ENCODE peak calls at places on chromosomes 12 and 14, in five cellular contexts. M is T-helper 17 cell; B is KG1; I is NCI-H1105; C is activated T-cell treated with anti-CD3 and anti-CD28 coated beads, Interleukin-2, amount 50 U/mL, for 48 hours. Y is an unnamed sample.
A peak's percentile ranks its signal among the peaks of the same experiment; 100 is the strongest.

GRCh38 chr14:23114669-23115491 is 4.2 kb downstream of the CEBPE start:
- DNase-seq in M (no peak), B (no peak), I (no peak), C (no peak), Y (no peak)

GRCh38 chr12:4997939-4998338 is 45.7 kb upstream of the KCNA5 start:
- DNase-seq in M (no peak), B (no peak), I (no peak), C (no peak), Y (no peak)

GRCh38 chr14:101286271-101287018 is 274.9 kb upstream of the DIO3 start:
- DNase-seq in M (no peak), B (no peak), I (no peak), C (no peak), Y (no peak)

GRCh38 chr14:23153891-23154796 is 29.3 kb downstream of the SLC7A8 start:
- DNase-seq in M (no peak), B (no peak), I (no peak), C (no peak), Y (no peak)

GRCh38 chr14:89264196-89264800 is 152.7 kb downstream of the FOXN3 start:
- DNase-seq in M (no peak), B (no peak), I (no peak), C (no peak), Y (no peak)

GRCh38 chr12:13980548-13981295 is 680 bp downstream of the GRIN2B start:
- DNase-seq in M (no peak), B (no peak), I (peak; percentile 42), C (no peak), Y (no peak)

GRCh38 chr14:24982472-24983155 is 67.3 kb downstream of the STXBP6 start:
- DNase-seq in M (no peak), B (no peak), I (no peak), C (no peak), Y (no peak)

GRCh38 chr14:90512332-90512951 is 115.6 kb downstream of the CALM1 start:
- DNase-seq in M (no peak), B (no peak), I (no peak), C (no peak), Y (no peak)

GRCh38 chr12:47829584-47829983 is 9.9 kb upstream of the HDAC7 start:
- DNase-seq in M (no peak), B (no peak), I (no peak), C (no peak), Y (no peak)

GRCh38 chr12:53569174-53569557 is 57.0 kb downstream of the ATF7 start:
- DNase-seq in M (no peak), B (no peak), I (no peak), C (no peak), Y (no peak)

GRCh38 chr12:92244036-92244435 is 98.4 kb upstream of the BTG1 start:
- DNase-seq in M (no peak), B (no peak), I (no peak), C (no peak), Y (no peak)

GRCh38 chr14:104296388-104297312 is 158.3 kb downstream of the KIF26A start:
- DNase-seq in M (no peak), B (no peak), I (no peak), C (no peak), Y (no peak)

GRCh38 chr12:110335481-110336045 is 54.5 kb downstream of the ATP2A2 start:
- DNase-seq in M (no peak), B (no peak), I (no peak), C (no peak), Y (no peak)

GRCh38 chr12:8742501-8742900 is 44.7 kb downstream of the RIMKLB start:
- DNase-seq in M (no peak), B (no peak), I (no peak), C (no peak), Y (no peak)

GRCh38 chr14:103136388-103137271 is 13.4 kb downstream of the TNFAIP2 start:
- DNase-seq in M (no peak), B (no peak), I (no peak), C (no peak), Y (no peak)

GRCh38 chr12:129961111-129961510 is 57.3 kb upstream of the TMEM132D start:
- DNase-seq in M (no peak), B (no peak), I (no peak), C (no peak), Y (no peak)

GRCh38 chr14:60505448-60505847 is 3.5 kb upstream of the SIX6 start:
- DNase-seq in M (no peak), B (no peak), I (no peak), C (no peak), Y (no peak)

GRCh38 chr12:87760943-87761342 is 268.3 kb downstream of the C12orf50 start:
- DNase-seq in M (no peak), B (no peak), I (no peak), C (no peak), Y (no peak)

GRCh38 chr14:75831455-75831854 is 150.3 kb downstream of the TGFB3 start:
- DNase-seq in M (no peak), B (no peak), I (peak; percentile 70), C (peak; percentile 41), Y (no peak)

GRCh38 chr14:40581264-40581663 is 1025.4 kb upstream of the LRFN5 start:
- DNase-seq in M (no peak), B (no peak), I (no peak), C (no peak), Y (no peak)

GRCh38 chr12:6957151-6957701 is 6.1 kb downstream of the PTPN6 start:
- DNase-seq in M (no peak), B (no peak), I (no peak), C (no peak), Y (no peak)

Y was measured in T-helper 1 cell.